ENCODE peak calls at places on chromosomes 7 and 10, in nine cellular contexts. Z is hypothalamus, I is WTC11, C is GF-D8, H is WERI-Rb-1, M is neural progenitor cell, F is mammary epithelial cell, X is substantia nigra, N is cardiac fibroblast. J is an unnamed sample.

GRCh38 chr10:51700228-51700835 is 937 bp upstream of the CSTF2T start:
- DNase-seq in H (no peak), F (peak), I (no peak), X (no peak), Z (no peak), C (no peak), N (peak), M (peak), J (peak)

GRCh38 chr10:11867497-11867896 is 44.3 kb downstream of the PROSER2 start:
- DNase-seq in X (no peak), I (no peak), C (no peak), F (no peak), M (no peak), H (no peak), N (no peak), Z (no peak), J (no peak)

GRCh38 chr7:33933611-33934281 is 28.4 kb downstream of the BMPER start:
- DNase-seq in I (no peak), X (no peak), N (peak), C (no peak), F (peak), M (no peak), H (no peak), Z (no peak), J (no peak)

GRCh38 chr10:125084191-125085186 is 75.9 kb downstream of the CTBP2 start:
- DNase-seq in M (no peak), I (no peak), H (peak), Z (no peak), N (peak), F (peak), C (no peak), X (no peak), J (peak)

GRCh38 chr10:29344073-29344820 is 55.4 kb downstream of the LYZL1 start:
- DNase-seq in F (peak), H (no peak), C (no peak), N (peak), M (peak), I (peak), X (no peak), Z (no peak), J (no peak)

GRCh38 chr7:158952776-158953175 is 96.4 kb downstream of the DYNC2I1 start:
- DNase-seq in Z (no peak), C (no peak), M (no peak), H (no peak), X (no peak), N (no peak), I (no peak), F (no peak), J (no peak)

GRCh38 chr7:1948887-1949680 is 279.0 kb downstream of the ELFN1 start:
- DNase-seq in C (no peak), F (no peak), H (no peak), N (no peak), M (no peak), I (peak), X (no peak), Z (no peak), J (no peak)

GRCh38 chr7:468141-468540 is 51.5 kb downstream of the PDGFA start:
- DNase-seq in X (no peak), H (no peak), Z (no peak), I (no peak), M (no peak), C (no peak), N (no peak), F (no peak), J (no peak)

GRCh38 chr10:133026171-133026570 is 61.6 kb upstream of the ADGRA1 start:
- DNase-seq in N (no peak), C (no peak), F (no peak), I (no peak), X (no peak), Z (no peak), M (no peak), H (no peak), J (no peak)

GRCh38 chr7:152924238-152924637 is 164.7 kb downstream of the ACTR3B start:
- DNase-seq in F (no peak), H (no peak), C (no peak), N (no peak), I (no peak), M (no peak), Z (no peak), X (no peak), J (no peak)

GRCh38 chr7:151139071-151139521 is 28.4 kb downstream of the GBX1 start:
- DNase-seq in F (no peak), C (no peak), I (no peak), H (peak), M (no peak), Z (no peak), X (no peak), N (no peak), J (no peak)

GRCh38 chr7:128351296-128352123 is 7.8 kb upstream of the RBM28 start:
- DNase-seq in Z (no peak), M (no peak), H (no peak), I (peak), C (no peak), N (no peak), X (no peak), F (no peak), J (no peak)

GRCh38 chr10:49654036-49654693 is 25.3 kb upstream of the C10orf53 start:
- DNase-seq in C (no peak), Z (no peak), M (no peak), I (no peak), F (no peak), N (no peak), X (no peak), H (no peak), J (no peak)

GRCh38 chr10:116620423-116621400 is at the start of gene PNLIPRP2:
- DNase-seq in C (no peak), X (no peak), N (no peak), I (no peak), Z (no peak), M (no peak), H (no peak), F (no peak), J (no peak)

GRCh38 chr10:103517234-103518085 is 24.0 kb downstream of the NEURL1 start:
- DNase-seq in M (no peak), N (no peak), Z (no peak), C (no peak), H (no peak), F (no peak), X (no peak), I (no peak), J (no peak)

GRCh38 chr10:69348824-69349541 is 67.7 kb downstream of the TACR2 start:
- DNase-seq in Z (no peak), H (no peak), M (no peak), F (peak), C (peak), N (peak), I (no peak), X (no peak), J (no peak)

GRCh38 chr7:97871659-97872024 is 566 bp downstream of the ASNS start:
- DNase-seq in X (no peak), C (no peak), M (peak), Z (no peak), N (no peak), H (peak), I (peak), F (no peak), J (no peak)

GRCh38 chr10:118504044-118504944 is 91.2 kb downstream of the PRLHR start:
- DNase-seq in X (no peak), Z (no peak), F (peak), H (no peak), C (no peak), I (no peak), M (peak), N (peak), J (no peak)

GRCh38 chr10:24360286-24361127 is 151.6 kb downstream of the KIAA1217 start:
- DNase-seq in I (peak), X (no peak), C (no peak), M (peak), H (peak), F (peak), Z (peak), N (peak), J (peak)

GRCh38 chr7:135911091-135911490 is 66.1 kb downstream of the MTPN start:
- DNase-seq in X (no peak), N (no peak), H (peak), M (peak), C (no peak), Z (no peak), F (no peak), I (no peak), J (no peak)

GRCh38 chr10:68135922-68136718 is 26.8 kb downstream of the MYPN start:
- DNase-seq in N (peak), C (no peak), Z (no peak), F (peak), X (no peak), H (no peak), I (no peak), M (no peak), J (no peak)

GRCh38 chr10:132497788-132498561 is 39.6 kb upstream of the INPP5A start:
- DNase-seq in N (no peak), Z (no peak), M (no peak), H (peak), C (no peak), X (no peak), F (no peak), I (peak), J (no peak)

GRCh38 chr10:92200564-92200963 is 90.3 kb downstream of the CPEB3 start:
- DNase-seq in C (no peak), F (peak), H (no peak), Z (no peak), M (no peak), N (no peak), I (no peak), X (no peak), J (no peak)

GRCh38 chr7:41763626-41764025 is 60.7 kb upstream of the INHBA start:
- DNase-seq in M (no peak), N (no peak), C (no peak), I (no peak), X (no peak), F (no peak), H (no peak), Z (no peak), J (no peak)

GRCh38 chr10:64209574-64209973 is 688.4 kb downstream of the REEP3 start:
- DNase-seq in X (no peak), N (peak), Z (no peak), F (no peak), I (no peak), H (no peak), M (no peak), C (no peak), J (no peak)

GRCh38 chr10:8617792-8618191 is 563.3 kb downstream of the GATA3 start:
- DNase-seq in I (no peak), N (no peak), X (no peak), F (peak), H (no peak), C (no peak), M (no peak), Z (no peak), J (no peak)

GRCh38 chr10:409403-410040 is 274.3 kb downstream of the ZMYND11 start:
- DNase-seq in F (no peak), I (no peak), Z (no peak), H (no peak), C (no peak), X (no peak), M (no peak), N (no peak), J (no peak)

GRCh38 chr10:97896756-97897155 is 47.1 kb downstream of the GOLGA7B start:
- DNase-seq in Z (no peak), X (no peak), N (no peak), H (no peak), C (no peak), F (no peak), I (no peak), M (no peak), J (no peak)

GRCh38 chr7:41003031-41003925 is 699.6 kb downstream of the INHBA start:
- DNase-seq in F (peak), M (peak), N (peak), I (peak), H (peak), C (no peak), X (no peak), Z (no peak), J (peak)

GRCh38 chr7:108094933-108095710 is 35.0 kb downstream of the LAMB4 start:
- DNase-seq in C (no peak), Z (no peak), X (no peak), H (no peak), I (no peak), F (peak), N (peak), M (no peak), J (peak)

GRCh38 chr10:76651148-76651547 is 986.5 kb downstream of the KCNMA1 start:
- DNase-seq in N (no peak), M (no peak), F (no peak), H (no peak), C (no peak), Z (no peak), X (no peak), I (no peak), J (no peak)

GRCh38 chr7:44197487-44197886 is 3.3 kb upstream of the YKT6 start:
- DNase-seq in M (no peak), F (no peak), N (no peak), I (no peak), X (no peak), Z (no peak), C (no peak), H (no peak), J (no peak)

GRCh38 chr10:77586719-77587423 is 50.7 kb downstream of the KCNMA1 start:
- DNase-seq in F (peak), C (no peak), M (no peak), X (no peak), N (peak), H (no peak), Z (no peak), I (no peak), J (peak)

GRCh38 chr10:25068152-25069058 is 52.0 kb downstream of the THNSL1 start:
- DNase-seq in M (no peak), X (no peak), N (peak), C (no peak), I (no peak), F (peak), Z (no peak), H (no peak), J (no peak)

GRCh38 chr10:130072247-130072646 is 38.4 kb downstream of the C10orf143 start:
- DNase-seq in H (no peak), M (no peak), N (no peak), Z (no peak), X (no peak), F (no peak), I (no peak), C (no peak), J (no peak)

GRCh38 chr10:71964669-71965515 is 697 bp downstream of the CHST3 start:
- DNase-seq in X (no peak), F (peak), M (peak), H (peak), I (peak), Z (no peak), C (no peak), N (peak), J (no peak)

GRCh38 chr7:18788026-18788425 is 292.5 kb downstream of the HDAC9 start:
- DNase-seq in F (no peak), I (no peak), C (no peak), X (no peak), Z (no peak), H (peak), M (no peak), N (no peak), J (no peak)

J was measured in LNCaP clone FGC.